ENCODE peak calls at places on chromosomes 11 and 22, in eight cellular contexts. R, T, A, J, G, F, P and V are unnamed samples.

GRCh38 chr22:27212617-27213177 is 555.3 kb downstream of the MIAT start:
- DNase-seq in R (no peak), T (peak), A (peak), J (no peak), G (peak), F (no peak), P (peak), V (peak)

GRCh38 chr11:8833568-8834275 is 77.3 kb upstream of the AKIP1 start:
- DNase-seq in R (no peak), T (peak), A (no peak), J (no peak), G (no peak), F (no peak), P (peak), V (peak)

GRCh38 chr22:33575041-33575440 is 345.2 kb downstream of the LARGE1 start:
- DNase-seq in R (no peak), T (no peak), A (no peak), J (no peak), G (no peak), F (no peak), P (no peak), V (no peak)

GRCh38 chr11:75639752-75640151 is 29.1 kb downstream of the MAP6 start:
- DNase-seq in R (no peak), T (no peak), A (no peak), J (no peak), G (peak), F (no peak), P (peak), V (peak)

GRCh38 chr11:7635137-7635536 is 38.2 kb downstream of the CYB5R2 start:
- DNase-seq in R (no peak), T (no peak), A (no peak), J (no peak), G (peak), F (no peak), P (no peak), V (no peak)

GRCh38 chr11:72242141-72242540 is 1.8 kb downstream of the PHOX2A start:
- DNase-seq in R (peak), T (no peak), A (no peak), J (no peak), G (no peak), F (no peak), P (no peak), V (no peak)

GRCh38 chr11:109320595-109320994 is 101.4 kb upstream of the C11orf87 start:
- DNase-seq in R (no peak), T (peak), A (no peak), J (peak), G (no peak), F (no peak), P (peak), V (no peak)

GRCh38 chr22:20979243-20979809 is 2.8 kb upstream of the LZTR1 start:
- DNase-seq in R (peak), T (peak), A (peak), J (no peak), G (peak), F (peak), P (peak), V (no peak)

GRCh38 chr11:37320921-37321320 is 722.9 kb upstream of the RAG2 start:
- DNase-seq in R (no peak), T (peak), A (peak), J (peak), G (no peak), F (no peak), P (no peak), V (no peak)

GRCh38 chr11:8023831-8024555 is 36.9 kb downstream of the EIF3F start:
- DNase-seq in R (no peak), T (peak), A (no peak), J (no peak), G (no peak), F (no peak), P (peak), V (no peak)

GRCh38 chr11:5204787-5205186 is 4.3 kb upstream of the OR51V1 start:
- DNase-seq in R (peak), T (peak), A (peak), J (peak), G (no peak), F (no peak), P (peak), V (peak)